ENCODE peak calls at places on chromosomes 5 and 9, in six cellular contexts. E, X, T, D, C and B are unnamed samples. For H3K27me3, the result is how much of the 10 kb centered on the place peaks cover.

GRCh38 chr9:101165131-101165530 is 136.6 kb downstream of the PLPPR1 start:
- DNase-seq in E (no peak), X (no peak), T (no peak), D (no peak), C (no peak), B (no peak)

GRCh38 chr9:105656131-105656921 is 5.9 kb upstream of the TAL2 start:
- DNase-seq in E (no peak), X (peak), T (no peak), D (no peak), C (peak), B (peak)

GRCh38 chr9:5499889-5500398 is 10.4 kb upstream of the PDCD1LG2 start:
- DNase-seq in E (no peak), X (no peak), T (peak), D (peak), C (no peak), B (peak)

GRCh38 chr5:178454308-178454707 is 135.9 kb downstream of the COL23A1 start:
- DNase-seq in E (no peak), X (no peak), T (no peak), D (no peak), C (peak), B (peak)

GRCh38 chr5:116401546-116401945 is 173.1 kb downstream of the SEMA6A start:
- DNase-seq in E (no peak), X (no peak), T (no peak), D (no peak), C (no peak), B (no peak)

GRCh38 chr5:45454114-45454513 is 242.1 kb downstream of the HCN1 start:
- DNase-seq in E (no peak), X (no peak), T (no peak), D (peak), C (peak), B (peak)

GRCh38 chr5:33277061-33277460 is 163.7 kb upstream of the TARS1 start:
- DNase-seq in E (no peak), X (no peak), T (no peak), D (no peak), C (no peak), B (no peak)

GRCh38 chr5:142078251-142078650 is 30.3 kb upstream of the NDFIP1 start:
- DNase-seq in E (no peak), X (no peak), T (no peak), D (no peak), C (peak), B (no peak)

GRCh38 chr5:146213210-146213838 is 9.9 kb downstream of the RBM27 start:
- DNase-seq in E (no peak), X (no peak), T (no peak), D (peak), C (no peak), B (no peak)

GRCh38 chr5:76544268-76544926 is 78.8 kb downstream of the F2RL2 start:
- DNase-seq in E (no peak), X (no peak), T (peak), D (peak), C (peak), B (peak)

GRCh38 chr9:25003686-25004085 is 458.0 kb upstream of the IZUMO3 start:
- DNase-seq in E (no peak), X (no peak), T (no peak), D (no peak), C (peak), B (no peak)

GRCh38 chr5:174903333-174903732 is 179.0 kb downstream of the MSX2 start:
- DNase-seq in E (no peak), X (no peak), T (no peak), D (no peak), C (peak), B (peak)

GRCh38 chr5:2164586-2164985 is 281.9 kb upstream of the IRX4 start:
- DNase-seq in E (no peak), X (no peak), T (no peak), D (no peak), C (no peak), B (no peak)

GRCh38 chr9:119284118-119284517 is 85.1 kb downstream of the BRINP1 start:
- DNase-seq in E (no peak), X (no peak), T (no peak), D (no peak), C (peak), B (peak)
- H3K4me3 ChIP-seq in E (no peak), X (no peak), T (no peak), D (no peak), C (no peak), B (no peak)

GRCh38 chr9:126559296-126559695 is 54.4 kb upstream of the LMX1B start:
- DNase-seq in E (no peak), X (no peak), T (no peak), D (no peak), C (no peak), B (no peak)
- H3K27me3 ChIP-seq in E (under half), X (under half), T (under half), D (under half), C (under half), B (under half)

GRCh38 chr5:66904189-66904588 is 292.4 kb downstream of the CD180 start:
- DNase-seq in E (no peak), X (no peak), T (no peak), D (no peak), C (no peak), B (no peak)
- H3K4me3 ChIP-seq in E (no peak), X (no peak), T (no peak), D (no peak), C (no peak), B (no peak)

DNA sequence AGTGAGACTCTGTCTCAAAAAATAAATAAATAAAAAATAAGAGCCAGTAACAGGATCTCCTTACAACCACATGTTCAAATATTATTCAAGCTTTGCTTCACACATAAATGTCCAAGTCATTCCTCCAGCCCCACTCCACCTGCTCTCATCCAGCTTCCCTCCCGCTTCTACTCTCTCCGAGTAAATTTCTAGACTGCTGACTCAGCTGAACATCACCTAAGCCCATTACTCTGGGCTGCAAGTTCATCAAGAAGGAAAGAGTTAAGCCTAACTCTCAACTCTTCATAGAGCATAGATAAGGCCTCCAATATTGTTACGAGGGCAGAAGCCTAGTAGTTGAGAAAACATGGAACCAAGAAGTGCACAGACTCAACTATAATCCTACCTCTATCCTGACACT is 300.2 kb downstream of the FBXL17 start:
- DNase-seq in E (no peak), X (no peak), T (no peak), D (no peak), C (no peak), B (no peak)
- H3K27me3 ChIP-seq in E (under half), X (under half), T (under half), D (under half), C (under half), B (under half)

DNA sequence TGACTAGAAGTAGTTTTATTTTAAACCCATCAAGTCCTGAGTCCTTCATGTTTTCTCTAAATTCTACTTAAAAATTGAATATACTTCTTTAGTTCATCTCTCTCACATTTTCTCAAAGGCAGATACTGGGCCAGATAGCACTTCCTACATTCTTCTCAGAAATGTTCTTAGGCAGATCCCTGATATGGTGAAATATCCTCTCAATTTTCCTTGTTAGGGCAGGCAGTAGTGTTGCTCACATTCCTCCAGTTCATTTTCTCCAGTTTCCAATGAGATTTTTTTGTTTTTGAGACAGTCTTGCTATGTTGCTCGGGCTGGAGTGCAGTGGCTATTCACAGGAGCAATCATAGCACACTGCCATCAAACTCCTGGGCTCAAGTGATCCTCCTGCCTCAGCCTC is 5.7 kb downstream of the GCNT1 start:
- DNase-seq in E (no peak), X (no peak), T (no peak), D (no peak), C (no peak), B (no peak)
- H3K4me3 ChIP-seq in E (no peak), X (no peak), T (no peak), D (no peak), C (no peak), B (no peak)

GRCh38 chr9:116345817-116346216 is 192.2 kb downstream of the PAPPA start:
- DNase-seq in E (no peak), X (no peak), T (no peak), D (no peak), C (no peak), B (no peak)
- H3K27me3 ChIP-seq in E (under half), X (under half), T (under half), D (under half), C (under half), B (under half)

DNA sequence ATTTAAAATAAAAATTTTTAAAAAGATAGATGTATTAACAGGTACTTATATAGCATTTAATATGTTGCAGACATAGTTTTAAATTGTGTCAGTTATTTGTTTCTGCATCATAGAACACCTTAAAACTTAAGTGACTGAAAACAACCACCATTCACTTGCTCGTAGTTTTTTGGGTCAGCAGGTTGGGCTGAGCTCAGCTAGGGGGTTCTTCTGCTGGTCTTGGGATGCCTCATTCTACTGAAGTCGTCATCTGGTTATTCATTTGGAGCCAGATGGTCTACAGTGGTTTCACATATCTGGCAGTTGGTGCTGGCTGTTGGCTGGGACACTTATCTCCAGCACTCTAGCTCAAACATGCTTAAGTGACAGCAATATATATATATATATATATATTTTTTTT is 29.6 kb downstream of the PSAT1 start:
- DNase-seq in E (no peak), X (no peak), T (no peak), D (no peak), C (no peak), B (no peak)
- H3K4me3 ChIP-seq in E (no peak), X (no peak), T (no peak), D (no peak), C (no peak), B (no peak)

GRCh38 chr9:89986190-89986589 is 381.4 kb downstream of the GADD45G start:
- DNase-seq in E (no peak), X (no peak), T (no peak), D (no peak), C (no peak), B (no peak)

GRCh38 chr9:89983411-89983810 is 378.6 kb downstream of the GADD45G start:
- DNase-seq in E (no peak), X (no peak), T (no peak), D (no peak), C (no peak), B (no peak)

GRCh38 chr9:89982016-89982415 is 377.2 kb downstream of the GADD45G start:
- DNase-seq in E (no peak), X (no peak), T (no peak), D (no peak), C (no peak), B (no peak)

GRCh38 chr9:89984214-89984613 is 379.4 kb downstream of the GADD45G start:
- DNase-seq in E (no peak), X (no peak), T (no peak), D (peak), C (no peak), B (no peak)

GRCh38 chr9:89985078-89985477 is 380.3 kb downstream of the GADD45G start:
- DNase-seq in E (no peak), X (no peak), T (no peak), D (no peak), C (no peak), B (no peak)
- H3K27me3 ChIP-seq in E (under half), X (under half), T (under half), D (under half), C (under half), B (under half)